ENCODE peak calls at places on chromosomes 11 and 22, in five cellular contexts. Q is iPS DF 6.9, N is IMR-90, B is cardiac muscle cell, M is AG04450. V is an unnamed sample.

GRCh38 chr11:122802876-122803275 is 35.4 kb upstream of the CRTAM start:
- DNase-seq in M (no peak), N (no peak), Q (no peak), B (no peak), V (no peak)

GRCh38 chr11:10597877-10598341 is 29.4 kb upstream of the LYVE1 start:
- DNase-seq in M (no peak), Q (no peak), B (peak), N (peak), V (no peak)

GRCh38 chr11:12187399-12187798 is 77.0 kb downstream of the MICAL2 start:
- DNase-seq in M (no peak), N (peak), B (peak), Q (no peak), V (no peak)

GRCh38 chr11:102846292-102846691 is 2.9 kb upstream of the MMP3 start:
- DNase-seq in N (peak), Q (no peak), M (no peak), B (no peak), V (no peak)

GRCh38 chr22:49371325-49372110 is 456.2 kb downstream of the BRD1 start:
- DNase-seq in M (no peak), N (no peak), B (no peak), Q (no peak), V (peak)

GRCh38 chr11:129785383-129786111 is 30.1 kb upstream of the TMEM45B start:
- DNase-seq in N (peak), M (no peak), B (peak), Q (no peak), V (no peak)

GRCh38 chr11:43853766-43854165 is 26.9 kb upstream of the ALKBH3 start:
- DNase-seq in Q (no peak), B (peak), N (peak), M (no peak), V (no peak)

GRCh38 chr11:5380740-5381342 is 2.8 kb upstream of the OR51M1 start:
- DNase-seq in B (peak), Q (peak), N (peak), M (peak), V (peak)

GRCh38 chr11:119144825-119145476 is 3.9 kb upstream of the ABCG4 start:
- DNase-seq in Q (no peak), N (peak), M (peak), B (peak), V (peak)

GRCh38 chr22:23673826-23674690 is 16.8 kb upstream of the RGL4 start:
- DNase-seq in N (no peak), M (no peak), B (no peak), Q (no peak), V (no peak)

GRCh38 chr11:124079631-124080318 is 35.5 kb upstream of the VWA5A start:
- DNase-seq in Q (no peak), M (no peak), N (no peak), B (peak), V (no peak)

GRCh38 chr22:36587289-36588154 is 58.6 kb upstream of the EIF3D start:
- DNase-seq in M (no peak), B (peak), Q (no peak), N (peak), V (peak)

GRCh38 chr11:12066056-12066798 is 44.2 kb upstream of the MICAL2 start:
- DNase-seq in Q (no peak), N (peak), M (peak), B (peak), V (no peak)

GRCh38 chr11:17570034-17570433 is 23.0 kb downstream of the OTOG start:
- DNase-seq in B (no peak), M (no peak), Q (no peak), N (no peak), V (peak)

GRCh38 chr22:48902983-48903650 is 924.6 kb downstream of the BRD1 start:
- DNase-seq in M (no peak), B (no peak), N (no peak), Q (no peak), V (no peak)

GRCh38 chr11:123518496-123519054 is 88.5 kb downstream of the GRAMD1B start:
- DNase-seq in N (no peak), M (no peak), Q (no peak), B (no peak), V (no peak)

GRCh38 chr22:47072642-47072967 is 310.2 kb downstream of the TBC1D22A start:
- DNase-seq in M (no peak), Q (no peak), N (no peak), B (no peak), V (no peak)

GRCh38 chr11:130487390-130488186 is 39.1 kb downstream of the ADAMTS15 start:
- DNase-seq in N (no peak), Q (no peak), M (no peak), B (no peak), V (no peak)

GRCh38 chr22:23075050-23075449 is 4.7 kb downstream of the GNAZ start:
- DNase-seq in Q (no peak), N (no peak), M (no peak), B (no peak), V (no peak)

GRCh38 chr11:64026575-64027213 is 9.0 kb upstream of the FLRT1 start:
- DNase-seq in N (no peak), M (no peak), Q (no peak), B (no peak), V (no peak)

GRCh38 chr11:78381867-78382266 is 35.8 kb downstream of the GAB2 start:
- DNase-seq in N (no peak), Q (no peak), M (no peak), B (no peak), V (no peak)

GRCh38 chr11:93908689-93909088 is 58.3 kb upstream of the VSTM5 start:
- DNase-seq in M (peak), B (peak), Q (no peak), N (peak), V (no peak)

GRCh38 chr11:130037058-130037457 is 32.6 kb upstream of the APLP2 start:
- DNase-seq in M (no peak), N (peak), B (peak), Q (no peak), V (no peak)

GRCh38 chr11:44305643-44306468 is 4.1 kb downstream of the ALX4 start:
- DNase-seq in B (no peak), Q (no peak), N (no peak), M (no peak), V (no peak)

GRCh38 chr11:2385156-2386151 is 8.3 kb downstream of the CD81 start:
- DNase-seq in N (no peak), B (no peak), Q (no peak), M (no peak), V (no peak)

GRCh38 chr11:41281131-41281742 is 178.2 kb downstream of the LRRC4C start:
- DNase-seq in M (no peak), Q (no peak), N (no peak), B (no peak), V (no peak)

GRCh38 chr11:132862137-132862536 is 670.2 kb downstream of the OPCML start:
- DNase-seq in M (no peak), N (no peak), B (no peak), Q (no peak), V (no peak)

GRCh38 chr11:121575250-121575962 is 122.6 kb upstream of the SORL1-AS1 start:
- DNase-seq in M (peak), N (peak), Q (no peak), B (peak), V (peak)

GRCh38 chr11:130006929-130007328 is 4.3 kb upstream of the PRDM10 start:
- DNase-seq in Q (no peak), N (no peak), M (no peak), B (no peak), V (no peak)

GRCh38 chr11:77083553-77084245 is 16.9 kb downstream of the CAPN5 start:
- DNase-seq in M (no peak), B (no peak), N (no peak), Q (no peak), V (no peak)

GRCh38 chr22:47572443-47572842 is 810.0 kb downstream of the TBC1D22A start:
- DNase-seq in M (no peak), N (no peak), B (no peak), Q (no peak), V (no peak)

GRCh38 chr11:57942808-57943207 is 80.9 kb upstream of the OR9Q1 start:
- DNase-seq in M (no peak), Q (no peak), N (no peak), B (no peak), V (no peak)

GRCh38 chr11:45771942-45772522 is 32.9 kb upstream of the SLC35C1 start:
- DNase-seq in B (peak), N (peak), M (peak), Q (peak), V (peak)
- H3K27ac ChIP-seq in B (no peak), N (no peak), M (no peak), Q (no peak), V (peak)

GRCh38 chr11:128576555-128576954 is 10.8 kb downstream of the ETS1 start:
- DNase-seq in B (no peak), M (no peak), N (no peak), Q (no peak), V (no peak)
- H3K27ac ChIP-seq in B (no peak), M (no peak), N (no peak), Q (no peak), V (no peak)

GRCh38 chr11:61700221-61700620 is 20.0 kb downstream of the DAGLA start:
- DNase-seq in B (peak), M (no peak), Q (no peak), N (peak), V (no peak)

GRCh38 chr11:61701298-61701993 is 21.3 kb downstream of the DAGLA start:
- DNase-seq in N (peak), M (no peak), B (no peak), Q (no peak), V (no peak)

GRCh38 chr11:61702701-61703312 is 22.6 kb downstream of the DAGLA start:
- DNase-seq in M (no peak), B (no peak), Q (no peak), N (no peak), V (no peak)

GRCh38 chr11:61699737-61700160 is 19.6 kb downstream of the DAGLA start:
- DNase-seq in B (no peak), M (no peak), N (no peak), Q (no peak), V (peak)

DNA sequence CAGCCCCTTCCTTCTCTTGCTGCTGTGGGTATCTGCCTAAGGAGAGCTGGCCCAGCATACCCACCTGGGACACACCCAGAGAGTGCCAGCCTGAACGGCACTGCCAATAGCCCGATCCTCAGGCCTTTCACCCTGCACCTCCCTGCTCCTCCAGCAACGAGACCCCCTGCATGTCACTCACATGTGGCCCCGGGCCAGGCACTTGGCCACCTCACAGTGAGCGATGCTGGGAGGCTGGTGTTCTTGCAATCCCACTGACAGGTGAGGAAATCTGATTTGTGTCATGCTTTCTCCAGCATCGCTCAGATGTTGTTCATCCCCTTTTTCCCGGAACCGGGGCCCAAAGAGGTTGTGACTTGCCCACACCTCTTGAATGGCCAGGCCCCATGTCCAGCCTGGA is 20.5 kb downstream of the DAGLA start:
- DNase-seq in B (no peak), Q (no peak), N (no peak), M (no peak), V (no peak)
- H3K27ac ChIP-seq in B (no peak), Q (no peak), N (no peak), M (no peak), V (no peak)

GRCh38 chr11:91871791-91872190 is 352.8 kb upstream of the FAT3 start:
- DNase-seq in N (no peak), M (no peak), B (no peak), Q (no peak), V (no peak)
- H3K27ac ChIP-seq in N (no peak), M (no peak), B (peak), Q (no peak), V (no peak)

GRCh38 chr11:86232556-86232955 is 12.0 kb upstream of the EED start:
- DNase-seq in N (no peak), M (no peak), Q (no peak), B (no peak), V (no peak)

GRCh38 chr11:86230196-86230813 is 14.2 kb upstream of the EED start:
- DNase-seq in M (no peak), Q (no peak), N (no peak), B (no peak), V (no peak)

GRCh38 chr11:86230921-86231320 is 13.6 kb upstream of the EED start:
- DNase-seq in M (no peak), B (no peak), Q (no peak), N (no peak), V (no peak)

GRCh38 chr11:86237267-86237804 is 7.2 kb upstream of the EED start:
- DNase-seq in B (no peak), N (no peak), M (no peak), Q (no peak), V (no peak)

GRCh38 chr11:86234831-86235461 is 9.6 kb upstream of the EED start:
- DNase-seq in Q (no peak), M (no peak), B (no peak), N (no peak), V (no peak)
- H3K27ac ChIP-seq in Q (no peak), M (no peak), B (no peak), N (no peak), V (no peak)

V was measured in dorsolateral prefrontal cortex.